ENCODE peak calls at places on chromosome 22, in eight cellular contexts. M is GM10248, Y is fibroblast of mammary gland, X is neural crest cell, I is D721Med, Z is ascending aorta, H is progenitor cell of endocrine pancreas, D is suprapubic skin. K is an unnamed sample.

GRCh38 chr22:45071618-45072017 is 61.8 kb upstream of the PHF21B start:
- DNase-seq in Y (no peak), I (no peak), D (no peak), Z (no peak), M (no peak), X (no peak), H (no peak), K (no peak)

GRCh38 chr22:23075525-23076216 is 5.4 kb downstream of the GNAZ start:
- DNase-seq in I (no peak), Z (no peak), M (no peak), H (no peak), D (no peak), Y (no peak), X (no peak), K (no peak)

GRCh38 chr22:47615051-47615450 is 852.6 kb downstream of the TBC1D22A start:
- DNase-seq in X (no peak), Z (no peak), M (no peak), I (no peak), Y (no peak), D (peak), H (no peak), K (no peak)

GRCh38 chr22:45644714-45645113 is 26.9 kb upstream of the ATXN10 start:
- DNase-seq in D (no peak), Y (no peak), X (no peak), Z (no peak), I (no peak), M (no peak), H (no peak), K (peak)

GRCh38 chr22:30267382-30268302 is 991 bp upstream of the OSM start:
- DNase-seq in M (no peak), Y (no peak), D (no peak), X (no peak), H (no peak), Z (no peak), I (no peak), K (no peak)

GRCh38 chr22:21020802-21021429 is 6.0 kb downstream of the P2RX6 start:
- DNase-seq in Y (no peak), Z (no peak), D (no peak), M (peak), I (peak), H (no peak), X (no peak), K (no peak)

GRCh38 chr22:21758465-21758864 is 22.9 kb upstream of the YPEL1 start:
- DNase-seq in D (no peak), Y (no peak), H (no peak), X (no peak), Z (no peak), I (no peak), M (no peak), K (no peak)

GRCh38 chr22:39519681-39520053 is 695 bp upstream of the ATF4 start:
- DNase-seq in Z (no peak), Y (no peak), D (peak), M (peak), H (no peak), X (no peak), I (no peak), K (no peak)

GRCh38 chr22:35322126-35322525 is 22.4 kb downstream of the TOM1 start:
- DNase-seq in X (no peak), D (no peak), Y (no peak), I (no peak), M (no peak), Z (no peak), H (no peak), K (no peak)

GRCh38 chr22:32502346-32502745 is 27.7 kb downstream of the FBXO7 start:
- DNase-seq in I (no peak), Z (no peak), X (no peak), D (no peak), M (no peak), Y (no peak), H (no peak), K (no peak)

GRCh38 chr22:27327981-27328721 is 473.4 kb downstream of the MN1 start:
- DNase-seq in I (no peak), D (no peak), Z (no peak), H (no peak), Y (no peak), M (no peak), X (no peak), K (peak)

GRCh38 chr22:49475253-49475652 is 352.4 kb downstream of the BRD1 start:
- DNase-seq in D (no peak), I (no peak), Y (no peak), Z (no peak), H (no peak), M (no peak), X (no peak), K (no peak)

GRCh38 chr22:22703715-22704114 is 59.3 kb downstream of the GGTLC2 start:
- DNase-seq in M (no peak), H (no peak), D (no peak), I (no peak), X (no peak), Z (no peak), Y (peak), K (no peak)

GRCh38 chr22:22002526-22003055 is 20.0 kb upstream of the TOP3B start:
- DNase-seq in Y (no peak), X (no peak), I (no peak), D (no peak), M (no peak), Z (no peak), H (no peak), K (no peak)

GRCh38 chr22:30416403-30416802 is 9.2 kb upstream of the MTFP1 start:
- DNase-seq in D (no peak), H (no peak), M (no peak), X (no peak), Y (no peak), I (no peak), Z (no peak), K (no peak)

GRCh38 chr22:23688571-23688970 is 2.2 kb upstream of the RGL4 start:
- DNase-seq in Y (no peak), Z (no peak), D (no peak), I (no peak), M (no peak), H (no peak), X (no peak), K (no peak)

GRCh38 chr22:30687358-30687757 is 7.3 kb upstream of the OSBP2 start:
- DNase-seq in I (no peak), X (no peak), Z (no peak), Y (no peak), D (no peak), M (no peak), H (no peak), K (no peak)

GRCh38 chr22:46027219-46028068 is 50.5 kb upstream of the WNT7B start:
- DNase-seq in D (peak), M (no peak), Y (no peak), H (peak), X (peak), I (no peak), Z (peak), K (no peak)

GRCh38 chr22:29348956-29349355 is 33.5 kb upstream of the RASL10A start:
- DNase-seq in X (no peak), Z (no peak), Y (no peak), H (no peak), D (no peak), M (no peak), I (no peak), K (no peak)

GRCh38 chr22:30195245-30196140 is 51.1 kb downstream of the LIF start:
- DNase-seq in M (no peak), H (no peak), I (no peak), Z (no peak), X (no peak), D (no peak), Y (peak), K (no peak)

GRCh38 chr22:35477911-35478582 is 62.6 kb upstream of the RASD2 start:
- DNase-seq in X (no peak), D (no peak), H (no peak), Z (no peak), Y (peak), M (no peak), I (no peak), K (no peak)

GRCh38 chr22:48205790-48206189 is 1443.3 kb downstream of the TBC1D22A start:
- DNase-seq in I (no peak), H (no peak), M (no peak), X (no peak), Z (no peak), D (no peak), Y (no peak), K (no peak)

GRCh38 chr22:17501679-17502285 is 61.5 kb upstream of the SLC25A18 start:
- DNase-seq in I (peak), Z (no peak), Y (peak), X (peak), M (peak), D (no peak), H (no peak), K (no peak)
- TF ChIP-seq CTCF in I (peak), Z (peak), Y (peak), X (peak), M (peak), D (peak), H (peak), K (peak)

GRCh38 chr22:38176170-38176741 is 5.4 kb downstream of the PLA2G6 start:
- DNase-seq in D (peak), X (no peak), Y (peak), Z (peak), I (no peak), H (no peak), M (peak), K (no peak)
- TF ChIP-seq CTCF in D (no peak), X (no peak), Y (no peak), Z (no peak), I (no peak), H (no peak), M (no peak), K (no peak)

GRCh38 chr22:43777204-43777671 is 34.9 kb downstream of the EFCAB6 start:
- DNase-seq in M (no peak), I (no peak), Z (no peak), X (no peak), H (no peak), Y (peak), D (no peak), K (no peak)
- TF ChIP-seq CTCF in M (no peak), I (no peak), Z (no peak), X (no peak), H (no peak), Y (no peak), D (no peak), K (no peak)

GRCh38 chr22:25110846-25111578 is 88.6 kb upstream of the CRYBB3 start:
- DNase-seq in D (no peak), M (peak), Z (peak), Y (peak), X (peak), I (no peak), H (peak), K (peak)
- TF ChIP-seq CTCF in D (no peak), M (peak), Z (peak), Y (peak), X (peak), I (peak), H (peak), K (peak)

DNA sequence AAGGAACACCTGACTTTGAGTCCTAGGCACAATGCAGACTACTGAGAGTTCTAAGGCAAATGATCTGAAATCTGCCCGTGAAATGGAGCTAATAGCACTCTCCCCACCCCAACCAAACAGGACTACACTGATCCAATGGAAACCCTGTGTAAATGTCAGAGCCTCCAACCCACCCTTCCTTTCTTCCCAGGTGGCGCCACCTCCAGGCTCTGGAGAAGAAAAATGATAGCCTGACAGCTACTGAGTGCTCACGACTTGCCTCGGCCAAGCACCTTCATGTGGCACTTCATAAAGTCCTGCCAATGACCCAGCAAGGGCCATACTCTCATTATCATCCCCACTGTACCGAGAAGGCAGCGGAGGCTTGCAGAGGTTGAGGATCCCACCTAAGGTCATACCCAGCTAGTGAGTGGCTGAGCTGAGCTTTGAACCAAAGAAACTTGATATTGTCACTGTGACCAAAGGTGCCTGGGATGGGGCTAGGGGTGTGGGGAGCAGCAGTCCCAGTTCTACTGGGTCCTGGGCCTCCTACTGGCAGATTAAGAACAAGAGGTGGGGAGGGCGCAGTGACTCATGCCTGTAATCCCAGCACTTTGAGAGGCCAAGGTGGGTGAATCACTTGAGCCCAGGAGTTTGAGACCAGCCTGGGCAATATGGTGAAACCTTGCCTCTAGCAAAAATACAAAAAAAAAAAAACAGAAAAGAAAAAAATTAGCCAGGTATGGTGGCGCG is 20.5 kb downstream of the TST start:
- DNase-seq in H (no peak), D (no peak), Y (peak), M (no peak), Z (no peak), I (no peak), X (no peak), K (no peak)
- TF ChIP-seq CTCF in H (no peak), D (no peak), Y (peak), M (peak), Z (no peak), I (peak), X (no peak), K (no peak)

DNA sequence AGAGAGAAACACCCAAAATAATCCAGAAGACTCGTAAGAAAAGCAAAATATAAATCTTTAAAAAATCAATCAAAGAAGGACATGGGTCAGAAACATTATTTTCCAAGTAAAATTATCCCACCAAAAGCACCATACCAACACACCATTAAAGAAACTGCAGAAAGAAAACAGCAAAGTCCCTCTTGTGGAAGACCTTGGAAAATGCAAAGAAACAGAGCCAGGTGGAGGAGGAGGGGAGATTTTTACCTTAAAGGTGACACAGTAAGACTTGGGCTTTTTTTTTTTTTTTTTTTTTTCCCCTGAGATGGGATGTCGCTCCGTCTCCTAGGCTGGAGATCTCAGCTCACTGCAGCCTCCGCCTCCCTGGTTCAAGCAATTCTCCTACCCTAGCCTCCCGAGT is 123.8 kb downstream of the LARGE1 start:
- DNase-seq in D (no peak), Z (no peak), H (no peak), I (no peak), Y (no peak), X (no peak), M (no peak), K (no peak)
- TF ChIP-seq CTCF in D (no peak), Z (no peak), H (peak), I (no peak), Y (no peak), X (peak), M (no peak), K (peak)